ENCODE peak calls at places on chromosomes 2 and 18, in seven cellular contexts. One of them, this sample, is unnamed.
A peak's percentile ranks its signal among the peaks of the same experiment; 100 is the strongest.

GRCh38 chr2:178345951-178346350 is 105.0 kb downstream of the PRKRA start:
- DNase-seq in neuronal stem cell: no peak
- DNase-seq in IMR-90: peak; percentile 51
- DNase-seq in neural progenitor cell: no peak
- DNase-seq in HCT116: no peak
- DNase-seq in H1: no peak
- DNase-seq in PC-3: no peak
- DNase-seq in this sample: no peak

GRCh38 chr2:200860092-200860795 is 4.2 kb downstream of the CLK1 start:
- DNase-seq in neuronal stem cell: no peak
- DNase-seq in HCT116: no peak
- DNase-seq in PC-3: no peak
- DNase-seq in H1: no peak
- DNase-seq in neural progenitor cell: no peak
- DNase-seq in IMR-90: no peak
- DNase-seq in this sample: peak; percentile 37

GRCh38 chr18:37574113-37574512 is 8.5 kb upstream of the CELF4 start:
- DNase-seq in H1: no peak
- DNase-seq in PC-3: no peak
- DNase-seq in neuronal stem cell: no peak
- DNase-seq in HCT116: no peak
- DNase-seq in neural progenitor cell: no peak
- DNase-seq in IMR-90: no peak
- DNase-seq in this sample: no peak

GRCh38 chr2:190519975-190520767 is 14.4 kb downstream of the NEMP2 start:
- DNase-seq in PC-3: no peak
- DNase-seq in H1: no peak
- DNase-seq in IMR-90: no peak
- DNase-seq in HCT116: no peak
- DNase-seq in neuronal stem cell: no peak
- DNase-seq in neural progenitor cell: no peak
- DNase-seq in this sample: no peak

GRCh38 chr2:217909156-217909820 is 93.5 kb downstream of the TNS1 start:
- DNase-seq in PC-3: no peak
- DNase-seq in neural progenitor cell: no peak
- DNase-seq in HCT116: no peak
- DNase-seq in IMR-90: no peak
- DNase-seq in H1: no peak
- DNase-seq in neuronal stem cell: no peak
- DNase-seq in this sample: no peak

GRCh38 chr2:132009874-132010521 is 151.8 kb downstream of the ANKRD30BL start:
- DNase-seq in HCT116: no peak
- DNase-seq in neural progenitor cell: peak; percentile 32
- DNase-seq in PC-3: no peak
- DNase-seq in H1: no peak
- DNase-seq in IMR-90: no peak
- DNase-seq in neuronal stem cell: no peak
- DNase-seq in this sample: no peak

GRCh38 chr2:204888222-204888621 is 342.9 kb downstream of the PARD3B start:
- DNase-seq in neuronal stem cell: no peak
- DNase-seq in PC-3: no peak
- DNase-seq in HCT116: no peak
- DNase-seq in IMR-90: no peak
- DNase-seq in neural progenitor cell: no peak
- DNase-seq in H1: no peak
- DNase-seq in this sample: no peak

GRCh38 chr2:169221745-169222369 is 140.5 kb downstream of the LRP2 start:
- DNase-seq in neuronal stem cell: no peak
- DNase-seq in HCT116: peak; percentile 24
- DNase-seq in H1: no peak
- DNase-seq in IMR-90: no peak
- DNase-seq in neural progenitor cell: no peak
- DNase-seq in PC-3: peak; percentile 73
- DNase-seq in this sample: peak; percentile 5

GRCh38 chr18:11785444-11786055 is 65.7 kb upstream of the CHMP1B start:
- DNase-seq in PC-3: no peak
- DNase-seq in HCT116: no peak
- DNase-seq in H1: no peak
- DNase-seq in neuronal stem cell: no peak
- DNase-seq in neural progenitor cell: peak; percentile 54
- DNase-seq in IMR-90: no peak
- DNase-seq in this sample: no peak

GRCh38 chr18:61702007-61702406 is 190.8 kb downstream of the RNF152 start:
- DNase-seq in IMR-90: peak; percentile 89
- DNase-seq in neural progenitor cell: no peak
- DNase-seq in H1: no peak
- DNase-seq in neuronal stem cell: no peak
- DNase-seq in HCT116: no peak
- DNase-seq in PC-3: peak; percentile 5
- DNase-seq in this sample: peak; percentile 89

GRCh38 chr2:75541430-75541829 is 19.3 kb downstream of the EVA1A start:
- DNase-seq in IMR-90: no peak
- DNase-seq in HCT116: no peak
- DNase-seq in neuronal stem cell: no peak
- DNase-seq in H1: no peak
- DNase-seq in PC-3: no peak
- DNase-seq in neural progenitor cell: no peak
- DNase-seq in this sample: no peak

GRCh38 chr2:30985493-30986292 is 152.5 kb downstream of the GALNT14 start:
- DNase-seq in neuronal stem cell: no peak
- DNase-seq in neural progenitor cell: no peak
- DNase-seq in PC-3: no peak
- DNase-seq in HCT116: no peak
- DNase-seq in IMR-90: no peak
- DNase-seq in H1: no peak
- DNase-seq in this sample: no peak

GRCh38 chr18:33749831-33750230 is 171.8 kb downstream of the ASXL3 start:
- DNase-seq in PC-3: no peak
- DNase-seq in neuronal stem cell: no peak
- DNase-seq in IMR-90: no peak
- DNase-seq in H1: no peak
- DNase-seq in neural progenitor cell: no peak
- DNase-seq in HCT116: no peak
- DNase-seq in this sample: no peak

GRCh38 chr2:239227661-239228371 is 173.0 kb downstream of the HDAC4 start:
- DNase-seq in PC-3: no peak
- DNase-seq in IMR-90: peak; percentile 52
- DNase-seq in HCT116: no peak
- DNase-seq in neural progenitor cell: no peak
- DNase-seq in neuronal stem cell: no peak
- DNase-seq in H1: no peak
- DNase-seq in this sample: no peak

GRCh38 chr2:218893349-218894167 is 12.9 kb downstream of the WNT10A start:
- DNase-seq in neuronal stem cell: no peak
- DNase-seq in IMR-90: no peak
- DNase-seq in PC-3: no peak
- DNase-seq in HCT116: no peak
- DNase-seq in neural progenitor cell: no peak
- DNase-seq in H1: no peak
- DNase-seq in this sample: no peak

GRCh38 chr2:194166818-194167217 is 1490.2 kb upstream of the SLC39A10 start:
- DNase-seq in PC-3: peak; percentile 53
- DNase-seq in H1: no peak
- DNase-seq in neuronal stem cell: no peak
- DNase-seq in neural progenitor cell: peak; percentile 53
- DNase-seq in IMR-90: no peak
- DNase-seq in HCT116: peak; percentile 40
- DNase-seq in this sample: peak; percentile 4

GRCh38 chr2:237873961-237874551 is 14.6 kb downstream of the RAMP1 start:
- DNase-seq in IMR-90: no peak
- DNase-seq in HCT116: no peak
- DNase-seq in H1: no peak
- DNase-seq in neural progenitor cell: peak; percentile 38
- DNase-seq in neuronal stem cell: no peak
- DNase-seq in PC-3: no peak
- DNase-seq in this sample: no peak

GRCh38 chr2:237874585-237875161 is 15.2 kb downstream of the RAMP1 start:
- DNase-seq in IMR-90: peak; percentile 76
- DNase-seq in neuronal stem cell: no peak
- DNase-seq in PC-3: peak; percentile 90
- DNase-seq in neural progenitor cell: no peak
- DNase-seq in HCT116: no peak
- DNase-seq in H1: no peak
- DNase-seq in this sample: peak; percentile 82

GRCh38 chr2:237872178-237872887 is 12.9 kb downstream of the RAMP1 start:
- DNase-seq in H1: no peak
- DNase-seq in HCT116: no peak
- DNase-seq in neural progenitor cell: no peak
- DNase-seq in PC-3: no peak
- DNase-seq in neuronal stem cell: no peak
- DNase-seq in IMR-90: no peak
- DNase-seq in this sample: no peak

GRCh38 chr2:237875234-237876055 is 16.0 kb downstream of the RAMP1 start:
- DNase-seq in PC-3: no peak
- DNase-seq in HCT116: no peak
- DNase-seq in IMR-90: no peak
- DNase-seq in neural progenitor cell: no peak
- DNase-seq in neuronal stem cell: no peak
- DNase-seq in H1: no peak
- DNase-seq in this sample: no peak

GRCh38 chr2:237873382-237873781 is 14.0 kb downstream of the RAMP1 start:
- DNase-seq in neural progenitor cell: no peak
- DNase-seq in PC-3: no peak
- DNase-seq in IMR-90: no peak
- DNase-seq in H1: no peak
- DNase-seq in neuronal stem cell: no peak
- DNase-seq in HCT116: no peak
- DNase-seq in this sample: peak; percentile 27
- H3K9ac ChIP-seq in neural progenitor cell: no peak overlapping the region
- H3K9ac ChIP-seq in PC-3: no peak overlapping the region
- H3K9ac ChIP-seq in IMR-90: no peak overlapping the region
- H3K9ac ChIP-seq in H1: no peak overlapping the region
- H3K9ac ChIP-seq in neuronal stem cell: no peak overlapping the region
- H3K9ac ChIP-seq in HCT116: no peak overlapping the region
- H3K9ac ChIP-seq in this sample: no peak overlapping the region

GRCh38 chr18:40222736-40223135 is 1732.3 kb upstream of the PIK3C3 start:
- DNase-seq in neural progenitor cell: no peak
- DNase-seq in PC-3: no peak
- DNase-seq in neuronal stem cell: no peak
- DNase-seq in HCT116: no peak
- DNase-seq in H1: no peak
- DNase-seq in IMR-90: peak; percentile 16
- DNase-seq in this sample: peak; percentile 39
- H2AFZ ChIP-seq in neural progenitor cell: peak overlapping the region; percentile 29
- H2AFZ ChIP-seq in PC-3: no peak overlapping the region
- H2AFZ ChIP-seq in neuronal stem cell: peak overlapping the region; percentile 8
- H2AFZ ChIP-seq in HCT116: no peak overlapping the region
- H2AFZ ChIP-seq in H1: no peak overlapping the region
- H2AFZ ChIP-seq in IMR-90: no peak overlapping the region
- H2AFZ ChIP-seq in this sample: no peak overlapping the region

GRCh38 chr2:124024491-124025348 is at the start of gene CNTNAP5:
- DNase-seq in HCT116: no peak
- DNase-seq in neural progenitor cell: peak; percentile 95
- DNase-seq in PC-3: no peak
- DNase-seq in H1: no peak
- DNase-seq in IMR-90: no peak
- DNase-seq in neuronal stem cell: peak; percentile 87
- DNase-seq in this sample: peak; percentile 21
- H3K9ac ChIP-seq in HCT116: no peak within 1 kb of the TSS
- H3K9ac ChIP-seq in neural progenitor cell: no peak within 1 kb of the TSS
- H3K9ac ChIP-seq in PC-3: no peak within 1 kb of the TSS
- H3K9ac ChIP-seq in H1: no peak within 1 kb of the TSS
- H3K9ac ChIP-seq in IMR-90: no peak within 1 kb of the TSS
- H3K9ac ChIP-seq in neuronal stem cell: peak within 1 kb of the TSS; percentile 38
- H3K9ac ChIP-seq in this sample: no peak within 1 kb of the TSS

DNA sequence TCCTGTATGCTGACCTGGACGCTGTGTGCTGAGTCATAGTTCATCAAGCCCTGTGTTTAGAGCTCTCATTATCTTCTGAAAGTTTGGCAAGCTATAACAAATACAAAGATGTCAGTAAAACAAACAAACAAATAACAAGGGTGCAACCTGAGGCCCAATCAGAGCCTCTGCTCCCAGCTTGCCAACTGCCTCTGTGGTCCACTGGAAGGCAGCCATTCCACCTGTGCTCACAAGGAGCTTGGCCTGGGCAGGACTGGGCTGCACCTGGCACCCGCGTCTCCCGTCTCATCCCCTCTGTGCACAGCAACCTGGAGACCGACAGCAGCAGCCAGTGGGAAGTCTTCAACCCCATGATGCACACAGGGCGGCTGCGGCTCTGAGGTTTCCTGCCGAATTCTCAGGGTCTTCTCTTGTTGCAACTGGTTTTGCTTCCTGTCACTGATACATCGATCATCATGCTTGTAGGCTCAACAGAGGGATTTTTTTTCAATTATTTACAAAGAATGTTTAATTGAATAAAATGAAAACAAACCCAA is 97.8 kb downstream of the TMEM18 start:
- DNase-seq in neural progenitor cell: no peak
- DNase-seq in H1: no peak
- DNase-seq in IMR-90: no peak
- DNase-seq in PC-3: peak; percentile 49
- DNase-seq in HCT116: no peak
- DNase-seq in neuronal stem cell: no peak
- DNase-seq in this sample: no peak
- H2AFZ ChIP-seq in neural progenitor cell: no peak overlapping the region
- H2AFZ ChIP-seq in H1: no peak overlapping the region
- H2AFZ ChIP-seq in IMR-90: no peak overlapping the region
- H2AFZ ChIP-seq in PC-3: peak overlapping the region; percentile 72
- H2AFZ ChIP-seq in HCT116: no peak overlapping the region
- H2AFZ ChIP-seq in neuronal stem cell: peak overlapping the region; percentile 35
- H2AFZ ChIP-seq in this sample: no peak overlapping the region

GRCh38 chr2:133641497-133641896 is 73.2 kb upstream of the NCKAP5 start:
- DNase-seq in IMR-90: peak; percentile 29
- DNase-seq in neural progenitor cell: peak; percentile 16
- DNase-seq in HCT116: peak; percentile 55
- DNase-seq in PC-3: peak; percentile 98
- DNase-seq in neuronal stem cell: no peak
- DNase-seq in H1: no peak
- DNase-seq in this sample: no peak
- H3K9ac ChIP-seq in IMR-90: no peak overlapping the region
- H3K9ac ChIP-seq in neural progenitor cell: no peak overlapping the region
- H3K9ac ChIP-seq in HCT116: no peak overlapping the region
- H3K9ac ChIP-seq in PC-3: peak overlapping the region; percentile 33
- H3K9ac ChIP-seq in neuronal stem cell: no peak overlapping the region
- H3K9ac ChIP-seq in H1: no peak overlapping the region
- H3K9ac ChIP-seq in this sample: no peak overlapping the region

GRCh38 chr18:55546873-55547704 is 40.9 kb downstream of the TCF4 start:
- DNase-seq in neural progenitor cell: no peak
- DNase-seq in HCT116: no peak
- DNase-seq in PC-3: no peak
- DNase-seq in H1: no peak
- DNase-seq in IMR-90: peak; percentile 82
- DNase-seq in neuronal stem cell: no peak
- DNase-seq in this sample: peak; percentile 94
- H2AFZ ChIP-seq in neural progenitor cell: no peak overlapping the region
- H2AFZ ChIP-seq in HCT116: no peak overlapping the region
- H2AFZ ChIP-seq in PC-3: no peak overlapping the region
- H2AFZ ChIP-seq in H1: no peak overlapping the region
- H2AFZ ChIP-seq in IMR-90: no peak overlapping the region
- H2AFZ ChIP-seq in neuronal stem cell: no peak overlapping the region
- H2AFZ ChIP-seq in this sample: peak overlapping the region; percentile 47